ENCODE peak calls at places on chromosomes 1 and 21, in five cellular contexts. O, T, G, L and Q are unnamed samples.

GRCh38 chr1:243316366-243316989 is 60.6 kb downstream of the SDCCAG8 start:
- DNase-seq in T (no peak), L (no peak), O (no peak), G (no peak), Q (no peak)

GRCh38 chr1:219580019-219580676 is 32.8 kb downstream of the ZC3H11B start:
- DNase-seq in L (no peak), O (peak), T (no peak), G (no peak), Q (no peak)

GRCh38 chr1:156670791-156671190 is 6.4 kb downstream of the NES start:
- DNase-seq in T (no peak), G (no peak), L (no peak), O (no peak), Q (no peak)

GRCh38 chr1:19679691-19680090 is 15.0 kb downstream of the HTR6 start:
- DNase-seq in G (no peak), O (no peak), T (no peak), L (no peak), Q (no peak)

GRCh38 chr1:239418241-239418640 is 31.9 kb downstream of the CHRM3 start:
- DNase-seq in G (no peak), O (no peak), L (no peak), T (no peak), Q (no peak)

GRCh38 chr1:36484099-36484498 is 1.4 kb upstream of the CSF3R start:
- DNase-seq in T (no peak), O (no peak), L (no peak), G (no peak), Q (no peak)

GRCh38 chr1:113765306-113765705 is 6.0 kb upstream of the PHTF1 start:
- DNase-seq in G (no peak), O (no peak), L (no peak), T (peak), Q (no peak)

GRCh38 chr1:7299329-7299799 is 471.7 kb upstream of the VAMP3 start:
- DNase-seq in G (no peak), O (peak), T (peak), L (no peak), Q (peak)

GRCh38 chr21:32021319-32022027 is 148.7 kb downstream of the HUNK start:
- DNase-seq in G (no peak), O (no peak), L (no peak), T (no peak), Q (no peak)

GRCh38 chr21:33078907-33079582 is 9.1 kb downstream of the OLIG1 start:
- DNase-seq in G (no peak), O (peak), L (no peak), T (peak), Q (no peak)

GRCh38 chr1:119146466-119146865 is 6.0 kb upstream of the WARS2 start:
- DNase-seq in G (no peak), L (no peak), T (no peak), O (no peak), Q (no peak)

GRCh38 chr1:156854634-156855033 is 4.3 kb downstream of the INSRR start:
- DNase-seq in O (no peak), G (no peak), T (no peak), L (no peak), Q (no peak)

GRCh38 chr1:119829636-119830035 is 18.4 kb upstream of the REG4 start:
- DNase-seq in O (no peak), G (no peak), L (no peak), T (no peak), Q (no peak)

GRCh38 chr21:41112740-41113692 is 54.9 kb upstream of the BACE2 start:
- DNase-seq in L (no peak), O (peak), T (peak), G (no peak), Q (no peak)

GRCh38 chr21:33586927-33587326 is 1.6 kb downstream of the DONSON start:
- DNase-seq in T (no peak), G (no peak), L (no peak), O (no peak), Q (no peak)

GRCh38 chr1:204096931-204097330 is 24.0 kb downstream of the SOX13 start:
- DNase-seq in G (no peak), O (no peak), T (no peak), L (no peak), Q (no peak)

GRCh38 chr1:15923241-15923640 is 52.7 kb downstream of the ZBTB17 start:
- DNase-seq in G (no peak), O (peak), T (peak), L (no peak), Q (no peak)

GRCh38 chr1:183845681-183846080 is 40.8 kb downstream of the RGL1 start:
- DNase-seq in O (peak), G (no peak), T (peak), L (no peak), Q (no peak)

GRCh38 chr1:3126756-3127718 is 58.0 kb downstream of the PRDM16 start:
- DNase-seq in L (no peak), T (no peak), G (no peak), O (no peak), Q (no peak)

GRCh38 chr1:20729155-20729931 is 3.2 kb downstream of the SH2D5 start:
- DNase-seq in O (no peak), T (no peak), L (no peak), G (no peak), Q (peak)

GRCh38 chr1:225250432-225250831 is 177.4 kb downstream of the LBR start:
- DNase-seq in T (no peak), G (no peak), L (no peak), O (no peak), Q (no peak)

GRCh38 chr1:59520194-59520593 is 223.3 kb downstream of the FGGY start:
- DNase-seq in L (no peak), T (peak), O (peak), G (no peak), Q (no peak)

GRCh38 chr1:206455320-206455680 is 15.0 kb upstream of the IKBKE start:
- DNase-seq in T (no peak), G (no peak), L (no peak), O (no peak), Q (no peak)

GRCh38 chr1:54199765-54200518 is at the start of the genes CYB5RL and MRPL37:
- DNase-seq in T (peak), O (peak), L (peak), G (peak), Q (peak)

GRCh38 chr1:117754061-117754969 is 148.5 kb downstream of the TENT5C start:
- DNase-seq in G (peak), L (peak), O (peak), T (peak), Q (no peak)

GRCh38 chr1:159830737-159831136 is 4.1 kb downstream of the SLAMF8 start:
- DNase-seq in G (no peak), L (no peak), T (no peak), O (no peak), Q (no peak)

GRCh38 chr1:219669556-219669955 is 56.7 kb upstream of the ZC3H11B start:
- DNase-seq in T (no peak), G (no peak), O (no peak), L (no peak), Q (no peak)

GRCh38 chr1:113804421-113805255 is 7.6 kb downstream of the RSBN1 start:
- DNase-seq in G (no peak), L (no peak), T (peak), O (peak), Q (no peak)

GRCh38 chr1:163650624-163651023 is 328.9 kb downstream of the NUF2 start:
- DNase-seq in T (no peak), L (no peak), G (no peak), O (no peak), Q (no peak)

GRCh38 chr1:235100124-235100801 is 28.4 kb downstream of the TOMM20 start:
- DNase-seq in T (no peak), L (no peak), O (peak), G (no peak), Q (peak)

GRCh38 chr21:29677326-29677725 is 262.5 kb downstream of the GRIK1 start:
- DNase-seq in O (no peak), G (no peak), L (no peak), T (no peak), Q (no peak)

GRCh38 chr1:239951518-239952130 is 140.1 kb upstream of the FMN2 start:
- DNase-seq in O (peak), G (peak), T (peak), L (peak), Q (no peak)

GRCh38 chr1:212401838-212402582 is 12.7 kb downstream of the PACC1 start:
- DNase-seq in L (no peak), G (no peak), O (peak), T (peak), Q (no peak)

GRCh38 chr1:180267761-180268555 is 37.9 kb downstream of the LHX4 start:
- DNase-seq in O (no peak), T (no peak), G (no peak), L (no peak), Q (peak)

GRCh38 chr1:147892216-147892615 is 10.4 kb upstream of the GJA8 start:
- DNase-seq in O (no peak), G (peak), T (no peak), L (no peak), Q (no peak)

GRCh38 chr1:87206444-87206843 is 122.2 kb upstream of the LMO4 start:
- DNase-seq in G (no peak), O (no peak), L (no peak), T (no peak), Q (no peak)

GRCh38 chr1:64923294-64923718 is 43.0 kb downstream of the JAK1 start:
- DNase-seq in O (peak), L (no peak), T (peak), G (no peak), Q (no peak)

GRCh38 chr1:47970882-47971281 is 26.3 kb downstream of the TRABD2B start:
- DNase-seq in G (no peak), T (no peak), L (no peak), O (no peak), Q (no peak)

GRCh38 chr1:47969478-47969877 is 27.7 kb downstream of the TRABD2B start:
- DNase-seq in T (no peak), L (no peak), O (no peak), G (no peak), Q (no peak)

GRCh38 chr1:47968489-47968888 is 28.7 kb downstream of the TRABD2B start:
- DNase-seq in G (no peak), O (no peak), L (no peak), T (no peak), Q (no peak)

GRCh38 chr1:47972864-47973437 is 24.2 kb downstream of the TRABD2B start:
- DNase-seq in T (no peak), G (peak), O (no peak), L (peak), Q (no peak)

DNA sequence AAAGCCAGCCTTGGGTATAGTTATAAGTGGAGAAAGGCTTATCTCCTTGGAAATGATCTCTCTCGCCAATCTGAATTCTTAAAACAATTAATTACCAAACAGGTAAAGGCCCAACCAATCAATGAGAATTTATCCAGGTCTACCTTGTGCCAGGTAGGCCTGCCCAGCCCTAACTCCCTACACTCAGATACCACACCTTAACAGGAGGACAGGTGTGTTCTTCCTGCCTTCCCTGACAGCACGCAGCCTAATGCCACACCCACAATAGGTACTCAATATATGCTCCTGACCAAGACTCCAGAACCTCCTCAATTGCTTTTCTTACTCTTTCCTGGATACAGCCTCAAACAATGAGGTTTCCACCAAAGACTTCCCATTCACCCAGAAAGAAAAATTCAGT is 25.8 kb downstream of the TRABD2B start:
- DNase-seq in G (no peak), T (no peak), O (no peak), L (no peak), Q (no peak)
- TF ChIP-seq CTCF in G (no peak), T (no peak), O (no peak), L (no peak), Q (no peak)

DNA sequence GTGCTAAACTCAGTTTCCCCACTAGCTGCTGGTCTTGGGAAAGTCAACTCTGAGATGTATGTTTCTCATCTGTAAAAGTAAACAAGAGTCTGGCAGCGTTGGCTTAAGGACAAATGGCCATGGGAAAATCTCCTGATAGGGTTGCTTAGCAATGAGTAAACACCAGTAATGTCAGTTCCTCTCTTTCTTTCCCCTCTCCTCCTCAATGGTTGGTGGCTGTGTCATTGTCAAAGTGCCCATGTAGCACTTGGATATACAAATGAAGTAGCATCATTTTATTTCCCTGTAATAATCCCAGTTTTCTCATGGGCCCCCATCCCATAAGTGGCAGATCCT is 2.2 kb upstream of the FYB2 start:
- DNase-seq in L (no peak), O (no peak), G (no peak), T (no peak), Q (no peak)
- TF ChIP-seq CTCF in L (no peak), O (no peak), G (no peak), T (no peak), Q (no peak)

DNA sequence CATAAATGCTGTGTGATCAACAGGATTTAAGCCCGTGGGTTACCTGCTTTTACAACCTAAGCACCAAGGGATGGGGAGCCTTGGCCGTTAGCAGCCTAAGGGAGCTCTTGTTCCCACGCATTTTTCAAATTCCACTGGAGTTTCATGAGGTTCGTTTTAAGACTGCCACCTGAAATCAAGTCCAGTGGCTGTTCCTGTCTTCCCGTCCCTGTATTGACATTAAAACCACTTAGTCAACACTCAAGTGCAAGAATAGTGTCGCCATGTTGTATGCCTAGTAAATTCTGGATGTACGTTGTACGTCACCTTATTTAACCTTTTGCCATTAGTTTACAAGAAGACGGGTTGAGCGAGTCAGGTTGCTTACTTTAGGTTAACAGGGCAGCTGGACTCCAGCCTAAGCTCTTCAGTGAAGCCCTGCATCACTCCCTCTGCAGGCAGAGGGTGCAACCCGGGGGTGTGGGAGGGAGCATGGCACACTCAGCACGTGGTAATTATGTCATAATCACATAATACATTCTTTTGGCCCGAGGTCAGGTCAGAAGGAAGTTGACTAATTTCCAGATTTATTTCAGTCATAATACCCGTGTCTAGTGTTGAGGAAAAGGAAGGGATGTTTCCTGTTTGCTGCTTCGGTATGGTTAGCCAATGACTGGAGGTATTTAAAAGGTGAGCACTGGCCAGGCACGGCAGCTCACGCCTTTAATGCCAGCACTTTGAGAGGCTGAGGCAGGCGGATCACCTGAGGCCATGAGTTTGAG is 42.5 kb downstream of the CNST start:
- DNase-seq in L (peak), O (peak), T (peak), G (no peak), Q (no peak)
- TF ChIP-seq CTCF in L (no peak), O (peak), T (peak), G (no peak), Q (no peak)

GRCh38 chr1:1268284-1268682 is 5.4 kb downstream of the UBE2J2 start:
- DNase-seq in O (no peak), G (no peak), T (no peak), L (no peak), Q (no peak)

GRCh38 chr1:1264026-1264425 is 9.6 kb downstream of the UBE2J2 start:
- DNase-seq in L (no peak), O (no peak), T (no peak), G (no peak), Q (no peak)

GRCh38 chr1:1267488-1268283 is 6.0 kb downstream of the UBE2J2 start:
- DNase-seq in T (no peak), O (no peak), L (no peak), G (no peak), Q (no peak)

GRCh38 chr1:1262759-1263158 is 10.9 kb downstream of the UBE2J2 start:
- DNase-seq in T (no peak), O (no peak), G (no peak), L (no peak), Q (no peak)

DNA sequence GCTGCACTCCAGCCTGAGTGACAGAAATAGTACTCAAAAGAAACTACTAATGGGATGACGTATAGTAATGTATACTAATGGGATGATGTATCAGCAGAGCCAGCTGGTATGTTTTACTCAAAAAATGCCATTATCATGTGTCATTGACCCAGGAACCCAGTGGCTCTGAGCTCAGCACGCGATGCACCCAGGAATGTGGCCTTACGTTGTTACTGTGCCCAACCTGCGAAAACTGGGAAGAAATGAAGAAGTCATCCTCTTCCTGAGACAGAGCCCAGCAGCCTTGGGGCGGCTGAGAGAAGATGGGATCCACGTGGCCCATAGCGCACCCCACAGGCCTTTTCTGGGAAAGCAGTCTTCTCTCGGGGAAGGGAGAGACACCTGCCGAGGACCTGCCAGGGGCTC is 8.8 kb downstream of the UBE2J2 start:
- DNase-seq in T (peak), G (no peak), O (peak), L (no peak), Q (no peak)
- TF ChIP-seq CTCF in T (peak), G (peak), O (peak), L (no peak), Q (peak)

DNA sequence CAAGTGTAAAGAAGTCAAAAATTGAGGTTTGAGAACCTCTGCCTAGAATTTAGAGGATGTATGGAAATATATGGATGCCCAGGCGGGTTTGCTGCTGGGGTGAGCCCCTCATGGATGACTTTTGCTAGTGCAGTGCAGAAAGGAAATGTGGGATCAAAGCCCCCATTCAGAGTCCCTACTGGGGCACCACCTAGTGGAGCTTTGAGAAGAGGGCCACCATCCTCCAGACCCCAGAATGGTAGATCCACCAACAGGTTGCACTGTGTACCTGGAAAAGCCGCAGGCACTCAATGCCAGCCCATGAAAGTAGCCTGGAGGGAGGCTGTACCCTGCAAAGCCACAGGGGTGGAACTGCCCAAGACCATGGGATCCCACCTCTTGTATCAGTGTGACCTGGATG is 330.7 kb upstream of the DPYD start:
- DNase-seq in L (no peak), O (no peak), T (no peak), G (no peak), Q (no peak)
- TF ChIP-seq CTCF in L (peak), O (no peak), T (no peak), G (no peak), Q (no peak)